ENCODE peak calls at places on chromosome 19, in six cellular contexts. One of them, this sample, is unnamed.

GRCh38 chr19:484494-484893 is 11.8 kb upstream of the MADCAM1 start:
- DNase-seq in WERI-Rb-1: no peak
- DNase-seq in RWPE1: no peak
- DNase-seq in NCI-H510A: no peak
- DNase-seq in uterus: no peak
- DNase-seq in ACHN: no peak
- DNase-seq in this sample: no peak

GRCh38 chr19:28631931-28632330 is 581.0 kb downstream of the UQCRFS1 start:
- DNase-seq in WERI-Rb-1: no peak
- DNase-seq in RWPE1: no peak
- DNase-seq in ACHN: no peak
- DNase-seq in uterus: no peak
- DNase-seq in NCI-H510A: no peak
- DNase-seq in this sample: no peak

GRCh38 chr19:35509018-35509652 is 4.3 kb downstream of the DMKN start:
- DNase-seq in NCI-H510A: no peak
- DNase-seq in RWPE1: peak; percentile 82
- DNase-seq in ACHN: peak; percentile 22
- DNase-seq in WERI-Rb-1: peak; percentile 35
- DNase-seq in uterus: no peak
- DNase-seq in this sample: peak; percentile 20

GRCh38 chr19:54179921-54180452 is 7.0 kb upstream of the TMC4 start:
- DNase-seq in NCI-H510A: peak; percentile 90
- DNase-seq in ACHN: no peak
- DNase-seq in RWPE1: no peak
- DNase-seq in WERI-Rb-1: no peak
- DNase-seq in uterus: no peak
- DNase-seq in this sample: no peak

GRCh38 chr19:14081797-14082674 is 3.5 kb downstream of the C19orf67 start:
- DNase-seq in RWPE1: no peak
- DNase-seq in uterus: peak; percentile 56
- DNase-seq in NCI-H510A: no peak
- DNase-seq in ACHN: no peak
- DNase-seq in WERI-Rb-1: peak; percentile 61
- DNase-seq in this sample: peak; percentile 34

GRCh38 chr19:5798244-5798643 is 6.6 kb upstream of the NRTN start:
- DNase-seq in RWPE1: no peak
- DNase-seq in WERI-Rb-1: no peak
- DNase-seq in NCI-H510A: no peak
- DNase-seq in uterus: no peak
- DNase-seq in ACHN: no peak
- DNase-seq in this sample: no peak

GRCh38 chr19:38514812-38515633 is 81.5 kb downstream of the RYR1 start:
- DNase-seq in WERI-Rb-1: peak; percentile 81
- DNase-seq in NCI-H510A: peak; percentile 11
- DNase-seq in uterus: peak; percentile 23
- DNase-seq in RWPE1: peak; percentile 79
- DNase-seq in ACHN: peak; percentile 44
- DNase-seq in this sample: peak; percentile 77

GRCh38 chr19:34995551-34995950 is 4.6 kb upstream of the GRAMD1A start:
- DNase-seq in ACHN: no peak
- DNase-seq in NCI-H510A: no peak
- DNase-seq in WERI-Rb-1: no peak
- DNase-seq in RWPE1: no peak
- DNase-seq in uterus: no peak
- DNase-seq in this sample: no peak

GRCh38 chr19:33177417-33177976 is 16.6 kb upstream of the LRP3 start:
- DNase-seq in ACHN: peak; percentile 54
- DNase-seq in WERI-Rb-1: peak; percentile 79
- DNase-seq in uterus: no peak
- DNase-seq in RWPE1: peak; percentile 50
- DNase-seq in NCI-H510A: peak; percentile 31
- DNase-seq in this sample: no peak

GRCh38 chr19:16378291-16378889 is 53.8 kb downstream of the KLF2 start:
- DNase-seq in WERI-Rb-1: no peak
- DNase-seq in ACHN: no peak
- DNase-seq in NCI-H510A: no peak
- DNase-seq in RWPE1: no peak
- DNase-seq in uterus: no peak
- DNase-seq in this sample: no peak

GRCh38 chr19:4208385-4209094 is 20.8 kb upstream of the EBI3 start:
- DNase-seq in RWPE1: no peak
- DNase-seq in ACHN: peak; percentile 63
- DNase-seq in WERI-Rb-1: peak; percentile 57
- DNase-seq in NCI-H510A: peak; percentile 44
- DNase-seq in uterus: no peak
- DNase-seq in this sample: no peak

This sample was measured in stimulated activated naive CD8-positive, alpha-beta T cell treated with anti-CD3 and anti-CD28 coated beads, Interleukin-15, amount 100 ng/mL, for 72 hours.